ENCODE peak calls at places on chromosomes 11 and 22, in seven cellular contexts. F is mesenchymal stem cell, G is IMR-90, B is neuronal stem cell, D is trophoblast cell, S is H1, O is H9. X is an unnamed sample.

GRCh38 chr11:77823775-77824174 is 2.8 kb downstream of the AAMDC start:
- DNase-seq in F (peak), G (peak), B (no peak), D (no peak), S (no peak), O (no peak), X (no peak)

GRCh38 chr11:85776951-85777602 is 33.9 kb downstream of the SYTL2 start:
- DNase-seq in F (no peak), G (no peak), B (no peak), D (no peak), S (no peak), O (no peak), X (no peak)

GRCh38 chr11:77548552-77549439 is 41.0 kb upstream of the AQP11 start:
- DNase-seq in F (no peak), G (no peak), B (no peak), D (no peak), S (no peak), O (no peak), X (no peak)

GRCh38 chr11:970319-970871 is 44.7 kb downstream of the AP2A2 start:
- DNase-seq in F (no peak), G (no peak), B (no peak), D (no peak), S (no peak), O (no peak), X (no peak)

GRCh38 chr11:33912405-33913361 is 20.8 kb upstream of the LMO2 start:
- DNase-seq in F (peak), G (peak), B (peak), D (peak), S (no peak), O (no peak), X (peak)

GRCh38 chr11:68358416-68358815 is 46.0 kb downstream of the LRP5 start:
- DNase-seq in F (no peak), G (no peak), B (no peak), D (no peak), S (no peak), O (no peak), X (no peak)

GRCh38 chr22:36911887-36912661 is 1.4 kb upstream of the CSF2RB start:
- DNase-seq in F (no peak), G (no peak), B (no peak), D (peak), S (no peak), O (peak), X (peak)

GRCh38 chr11:46920709-46921108 is 2.4 kb upstream of the LRP4 start:
- DNase-seq in F (peak), G (peak), B (no peak), D (no peak), S (no peak), O (no peak), X (no peak)

GRCh38 chr22:32354360-32355351 is 3.0 kb upstream of the RFPL3 start:
- DNase-seq in F (peak), G (peak), B (no peak), D (no peak), S (no peak), O (no peak), X (peak)

GRCh38 chr22:29870574-29870973 is 12.4 kb upstream of the MTMR3 start:
- DNase-seq in F (no peak), G (no peak), B (no peak), D (no peak), S (no peak), O (no peak), X (no peak)

DNA sequence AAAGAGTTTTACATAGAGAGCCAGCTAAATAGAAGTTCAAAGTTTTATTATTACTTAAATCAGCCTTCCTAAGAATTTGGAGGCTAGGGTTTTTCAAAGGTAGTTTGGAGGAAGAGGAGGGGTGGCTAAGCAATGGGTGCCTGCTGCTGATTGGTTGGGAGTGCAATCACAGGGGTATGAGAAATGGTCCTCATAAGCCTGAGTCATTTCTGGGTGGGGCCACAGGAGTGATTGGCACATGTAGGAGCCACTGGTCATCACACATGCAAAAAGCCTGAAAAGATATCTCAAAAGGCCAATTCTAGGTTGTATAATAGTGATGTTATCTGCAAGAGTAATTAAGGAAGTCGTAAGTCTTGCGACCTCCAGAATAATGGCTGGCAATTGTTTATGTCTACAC is 12.9 kb downstream of the OR51L1 start:
- DNase-seq in F (peak), G (no peak), B (no peak), D (no peak), S (no peak), O (no peak), X (peak)
- H2BK120ac ChIP-seq in F (no peak), G (no peak), B (no peak), D (no peak), S (no peak), O (no peak), X (no peak)

DNA sequence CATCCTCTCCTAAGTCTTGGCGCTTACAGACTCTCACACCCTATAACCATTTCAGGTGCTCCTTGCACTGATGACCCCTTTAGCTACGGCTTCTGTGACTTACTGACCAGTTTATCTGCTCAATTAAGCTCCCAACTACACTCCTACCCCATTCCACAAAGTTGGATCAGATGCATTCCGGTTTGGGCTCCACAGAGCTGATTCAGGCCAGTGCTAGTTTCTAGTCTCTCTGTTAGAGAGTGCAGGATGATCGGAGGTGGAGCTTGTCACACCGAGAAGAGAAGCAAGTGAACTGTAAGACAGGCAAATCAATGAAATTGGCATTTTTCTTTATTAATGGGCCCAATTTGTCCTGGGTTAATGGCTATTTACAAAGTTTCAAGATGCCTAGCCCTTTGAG is 436.8 kb upstream of the CADM1 start:
- DNase-seq in F (no peak), G (no peak), B (no peak), D (no peak), S (no peak), O (no peak), X (no peak)
- H2BK120ac ChIP-seq in F (no peak), G (peak), B (no peak), D (no peak), S (no peak), O (no peak), X (no peak)

GRCh38 chr22:25940479-25940878 is 198.5 kb downstream of the MYO18B start:
- DNase-seq in F (no peak), G (no peak), B (no peak), D (no peak), S (no peak), O (no peak), X (peak)

GRCh38 chr22:25941365-25941960 is 199.5 kb downstream of the MYO18B start:
- DNase-seq in F (no peak), G (no peak), B (no peak), D (no peak), S (no peak), O (no peak), X (no peak)

GRCh38 chr22:25939384-25939783 is 197.4 kb downstream of the MYO18B start:
- DNase-seq in F (no peak), G (no peak), B (no peak), D (no peak), S (no peak), O (no peak), X (no peak)

GRCh38 chr22:25942989-25943411 is 201.0 kb downstream of the MYO18B start:
- DNase-seq in F (no peak), G (no peak), B (no peak), D (no peak), S (no peak), O (peak), X (peak)

GRCh38 chr22:25942126-25942988 is 200.4 kb downstream of the MYO18B start:
- DNase-seq in F (no peak), G (no peak), B (no peak), D (no peak), S (no peak), O (no peak), X (no peak)
- H2BK120ac ChIP-seq in F (no peak), G (no peak), B (no peak), D (no peak), S (no peak), O (no peak), X (no peak)

GRCh38 chr11:108111126-108111525 is 10.2 kb upstream of the ACAT1 start:
- DNase-seq in F (no peak), G (no peak), B (no peak), D (no peak), S (no peak), O (no peak), X (peak)

GRCh38 chr11:108121274-108122155 is at the start of gene ACAT1:
- DNase-seq in F (peak), G (peak), B (peak), D (peak), S (peak), O (peak), X (peak)

GRCh38 chr11:108117746-108118371 is 3.5 kb upstream of the ACAT1 start:
- DNase-seq in F (peak), G (peak), B (no peak), D (no peak), S (no peak), O (no peak), X (peak)

GRCh38 chr11:108112059-108112458 is 9.3 kb upstream of the ACAT1 start:
- DNase-seq in F (peak), G (peak), B (no peak), D (no peak), S (no peak), O (no peak), X (no peak)

GRCh38 chr11:108115495-108116140 is 5.7 kb upstream of the ACAT1 start:
- DNase-seq in F (peak), G (peak), B (peak), D (no peak), S (no peak), O (peak), X (peak)
- H2BK120ac ChIP-seq in F (no peak), G (no peak), B (no peak), D (no peak), S (no peak), O (no peak), X (no peak)

GRCh38 chr11:126375726-126376125 is 20.2 kb downstream of the ST3GAL4 start:
- DNase-seq in F (no peak), G (peak), B (no peak), D (no peak), S (no peak), O (no peak), X (no peak)
- H2BK120ac ChIP-seq in F (no peak), G (no peak), B (no peak), D (no peak), S (no peak), O (no peak), X (no peak)

DNA sequence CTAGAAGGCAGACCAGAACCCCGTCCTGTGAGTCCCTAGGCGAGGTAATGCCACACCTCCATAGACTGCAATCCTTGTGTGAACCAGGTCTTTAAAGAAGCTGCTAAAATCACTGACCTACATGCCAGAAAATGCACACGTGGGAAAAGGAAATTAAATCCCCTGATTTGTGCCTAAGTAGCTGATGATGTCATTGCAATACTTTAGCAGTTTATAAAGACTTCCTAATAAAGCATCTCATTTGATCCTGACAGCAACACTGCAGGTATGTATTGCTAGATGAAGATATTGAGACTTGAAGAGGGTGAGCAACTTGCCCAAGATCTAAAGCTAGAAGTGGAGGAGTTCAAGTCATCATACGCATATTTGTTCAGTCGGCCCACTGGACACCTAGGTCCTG is 107.2 kb downstream of the RRAS2 start:
- DNase-seq in F (no peak), G (no peak), B (no peak), D (no peak), S (no peak), O (no peak), X (no peak)
- H2BK120ac ChIP-seq in F (no peak), G (no peak), B (no peak), D (no peak), S (no peak), O (no peak), X (no peak)

X was measured in mesendoderm.